ENCODE peak calls at places on chromosome 13, in seven cellular contexts. One of them, this sample, is unnamed.
A peak's percentile ranks its signal among the peaks of the same experiment; 100 is the strongest.

GRCh38 chr13:38452656-38453055 is 103.0 kb downstream of the UFM1 start:
- DNase-seq in stimulated activated CD8-positive, alpha-beta memory T cell treated with anti-CD3 and anti-CD28 coated beads, Interleukin-4, amount 100 ng/mL, for 1 hour: no peak
- DNase-seq in body of pancreas: no peak
- DNase-seq in breast epithelium: no peak
- DNase-seq in astrocyte of the spinal cord: no peak
- DNase-seq in activated naive CD4-positive, alpha-beta T cell: no peak
- DNase-seq in endothelial cell: no peak
- DNase-seq in this sample: no peak

GRCh38 chr13:85431720-85432119 is 367.5 kb downstream of the SLITRK6 start:
- DNase-seq in breast epithelium: no peak
- DNase-seq in astrocyte of the spinal cord: no peak
- DNase-seq in endothelial cell: no peak
- DNase-seq in stimulated activated CD8-positive, alpha-beta memory T cell treated with anti-CD3 and anti-CD28 coated beads, Interleukin-4, amount 100 ng/mL, for 1 hour: no peak
- DNase-seq in activated naive CD4-positive, alpha-beta T cell: no peak
- DNase-seq in body of pancreas: no peak
- DNase-seq in this sample: no peak

GRCh38 chr13:32824671-32825070 is 191.6 kb upstream of the KL start:
- DNase-seq in endothelial cell: no peak
- DNase-seq in breast epithelium: no peak
- DNase-seq in astrocyte of the spinal cord: peak; percentile 85
- DNase-seq in stimulated activated CD8-positive, alpha-beta memory T cell treated with anti-CD3 and anti-CD28 coated beads, Interleukin-4, amount 100 ng/mL, for 1 hour: no peak
- DNase-seq in activated naive CD4-positive, alpha-beta T cell: no peak
- DNase-seq in body of pancreas: no peak
- DNase-seq in this sample: no peak

GRCh38 chr13:24313449-24313848 is 4.1 kb downstream of the C1QTNF9 start:
- DNase-seq in body of pancreas: no peak
- DNase-seq in astrocyte of the spinal cord: no peak
- DNase-seq in breast epithelium: no peak
- DNase-seq in stimulated activated CD8-positive, alpha-beta memory T cell treated with anti-CD3 and anti-CD28 coated beads, Interleukin-4, amount 100 ng/mL, for 1 hour: no peak
- DNase-seq in activated naive CD4-positive, alpha-beta T cell: no peak
- DNase-seq in endothelial cell: no peak
- DNase-seq in this sample: no peak

GRCh38 chr13:113239357-113239756 is 29.9 kb downstream of the CUL4A start:
- DNase-seq in activated naive CD4-positive, alpha-beta T cell: no peak
- DNase-seq in breast epithelium: no peak
- DNase-seq in body of pancreas: no peak
- DNase-seq in astrocyte of the spinal cord: no peak
- DNase-seq in endothelial cell: no peak
- DNase-seq in stimulated activated CD8-positive, alpha-beta memory T cell treated with anti-CD3 and anti-CD28 coated beads, Interleukin-4, amount 100 ng/mL, for 1 hour: no peak
- DNase-seq in this sample: no peak

GRCh38 chr13:41418027-41418426 is 39.3 kb upstream of the RGCC start:
- DNase-seq in endothelial cell: no peak
- DNase-seq in astrocyte of the spinal cord: peak; percentile 72
- DNase-seq in stimulated activated CD8-positive, alpha-beta memory T cell treated with anti-CD3 and anti-CD28 coated beads, Interleukin-4, amount 100 ng/mL, for 1 hour: no peak
- DNase-seq in breast epithelium: no peak
- DNase-seq in activated naive CD4-positive, alpha-beta T cell: no peak
- DNase-seq in body of pancreas: no peak
- DNase-seq in this sample: no peak

GRCh38 chr13:24923305-24923640 is 159.3 kb downstream of the RNF17 start:
- DNase-seq in endothelial cell: no peak
- DNase-seq in activated naive CD4-positive, alpha-beta T cell: no peak
- DNase-seq in astrocyte of the spinal cord: peak; percentile 88
- DNase-seq in breast epithelium: no peak
- DNase-seq in body of pancreas: peak; percentile 9
- DNase-seq in stimulated activated CD8-positive, alpha-beta memory T cell treated with anti-CD3 and anti-CD28 coated beads, Interleukin-4, amount 100 ng/mL, for 1 hour: no peak
- DNase-seq in this sample: no peak

GRCh38 chr13:76822691-76823267 is 63.4 kb downstream of the KCTD12 start:
- DNase-seq in body of pancreas: no peak
- DNase-seq in breast epithelium: no peak
- DNase-seq in astrocyte of the spinal cord: no peak
- DNase-seq in stimulated activated CD8-positive, alpha-beta memory T cell treated with anti-CD3 and anti-CD28 coated beads, Interleukin-4, amount 100 ng/mL, for 1 hour: no peak
- DNase-seq in activated naive CD4-positive, alpha-beta T cell: no peak
- DNase-seq in endothelial cell: no peak
- DNase-seq in this sample: no peak

This sample was measured in activated gamma-delta T cell.